ENCODE peak calls at places on chromosomes 6 and 20, in five cellular contexts. One of them, this sample, is unnamed.

GRCh38 chr6:105370316-105370715 is 32.6 kb downstream of the PREP start:
- ATAC-seq in HepG2: no peak
- ATAC-seq in GM12878: no peak
- ATAC-seq in A549: no peak
- ATAC-seq in upper lobe of left lung: no peak
- ATAC-seq in this sample: no peak

GRCh38 chr6:86516087-86516486 is 421.2 kb upstream of the HTR1E start:
- ATAC-seq in HepG2: no peak
- ATAC-seq in GM12878: no peak
- ATAC-seq in A549: no peak
- ATAC-seq in upper lobe of left lung: no peak
- ATAC-seq in this sample: no peak

GRCh38 chr6:110398778-110399177 is 16.6 kb downstream of the DDO start:
- ATAC-seq in HepG2: no peak
- ATAC-seq in GM12878: no peak
- ATAC-seq in A549: no peak
- ATAC-seq in upper lobe of left lung: no peak
- ATAC-seq in this sample: no peak

GRCh38 chr20:57608516-57608915 is 11.7 kb downstream of the ZBP1 start:
- ATAC-seq in HepG2: no peak
- ATAC-seq in GM12878: no peak
- ATAC-seq in A549: no peak
- ATAC-seq in upper lobe of left lung: no peak
- ATAC-seq in this sample: no peak

GRCh38 chr6:138372711-138373463 is 4.8 kb upstream of the SMIM28 start:
- ATAC-seq in HepG2: no peak
- ATAC-seq in GM12878: no peak
- ATAC-seq in A549: peak
- ATAC-seq in upper lobe of left lung: no peak
- ATAC-seq in this sample: no peak

GRCh38 chr20:58661298-58662141 is 10.4 kb downstream of the STX16 start:
- ATAC-seq in HepG2: peak
- ATAC-seq in GM12878: no peak
- ATAC-seq in A549: no peak
- ATAC-seq in upper lobe of left lung: no peak
- ATAC-seq in this sample: no peak

GRCh38 chr20:47585087-47585747 is 83.5 kb downstream of the NCOA3 start:
- ATAC-seq in HepG2: no peak
- ATAC-seq in GM12878: peak
- ATAC-seq in A549: no peak
- ATAC-seq in upper lobe of left lung: no peak
- ATAC-seq in this sample: peak

GRCh38 chr6:151007069-151007468 is 141.6 kb downstream of the MTHFD1L start:
- ATAC-seq in HepG2: no peak
- ATAC-seq in GM12878: no peak
- ATAC-seq in A549: no peak
- ATAC-seq in upper lobe of left lung: no peak
- ATAC-seq in this sample: no peak

GRCh38 chr20:49356676-49357075 is 78.8 kb upstream of the ZNFX1 start:
- ATAC-seq in HepG2: no peak
- ATAC-seq in GM12878: no peak
- ATAC-seq in A549: no peak
- ATAC-seq in upper lobe of left lung: no peak
- ATAC-seq in this sample: no peak
- TF ChIP-seq POLR2A in HepG2: no peak
- TF ChIP-seq POLR2A in GM12878: no peak
- TF ChIP-seq POLR2A in A549: no peak
- TF ChIP-seq POLR2A in upper lobe of left lung: no peak
- TF ChIP-seq POLR2A in this sample: no peak

GRCh38 chr20:2101057-2101934 is at the start of gene STK35:
- ATAC-seq in HepG2: peak
- ATAC-seq in GM12878: peak
- ATAC-seq in A549: peak
- ATAC-seq in upper lobe of left lung: peak
- ATAC-seq in this sample: peak
- TF ChIP-seq EP300 in HepG2: no peak
- TF ChIP-seq EP300 in GM12878: no peak
- TF ChIP-seq EP300 in A549: no peak
- TF ChIP-seq EP300 in upper lobe of left lung: no peak
- TF ChIP-seq EP300 in this sample: no peak

DNA sequence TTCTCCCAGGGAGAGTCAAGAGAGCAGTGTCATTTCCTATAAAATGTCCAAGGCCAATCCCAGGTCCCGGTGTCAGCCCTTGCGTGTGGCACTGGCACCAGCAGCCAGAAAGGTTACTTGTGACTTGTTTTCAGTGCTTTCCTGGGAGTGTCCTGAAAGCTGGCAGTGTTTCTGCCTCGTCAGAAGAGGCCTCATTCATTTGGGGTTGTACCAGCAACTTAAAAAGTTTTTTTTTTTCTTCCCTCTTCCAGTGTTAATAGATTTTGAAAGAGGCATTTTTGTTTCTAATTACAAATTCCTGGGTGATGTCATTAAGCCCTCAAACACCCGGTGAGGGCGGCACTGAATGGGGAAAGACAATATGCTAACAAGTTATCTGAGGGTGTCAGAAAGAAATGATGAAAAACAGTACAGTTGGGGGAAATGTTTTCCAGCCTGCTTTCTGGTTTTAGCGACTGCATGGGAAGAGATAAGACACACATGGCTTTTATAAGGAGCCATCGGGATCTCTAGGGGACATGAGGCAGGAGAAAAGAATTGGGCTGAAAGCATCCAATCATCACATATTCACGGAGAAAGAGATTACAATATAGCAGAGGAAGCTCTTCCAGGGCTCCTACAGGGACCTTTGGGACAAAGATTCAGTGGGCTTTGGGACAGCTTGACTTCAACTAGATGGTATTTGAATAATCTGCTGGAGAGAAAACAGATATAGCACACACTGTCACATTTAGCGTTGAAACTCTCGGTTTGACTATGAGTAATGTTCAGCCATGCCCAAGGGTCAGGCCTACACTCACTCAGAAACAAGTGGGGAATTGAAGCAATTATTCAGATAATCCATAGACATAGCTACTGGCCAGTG is 153.0 kb downstream of the BCAS1 start:
- ATAC-seq in HepG2: no peak
- ATAC-seq in GM12878: peak
- ATAC-seq in A549: no peak
- ATAC-seq in upper lobe of left lung: peak
- ATAC-seq in this sample: peak
- TF ChIP-seq POLR2A in HepG2: no peak
- TF ChIP-seq POLR2A in GM12878: no peak
- TF ChIP-seq POLR2A in A549: no peak
- TF ChIP-seq POLR2A in upper lobe of left lung: no peak
- TF ChIP-seq POLR2A in this sample: no peak

DNA sequence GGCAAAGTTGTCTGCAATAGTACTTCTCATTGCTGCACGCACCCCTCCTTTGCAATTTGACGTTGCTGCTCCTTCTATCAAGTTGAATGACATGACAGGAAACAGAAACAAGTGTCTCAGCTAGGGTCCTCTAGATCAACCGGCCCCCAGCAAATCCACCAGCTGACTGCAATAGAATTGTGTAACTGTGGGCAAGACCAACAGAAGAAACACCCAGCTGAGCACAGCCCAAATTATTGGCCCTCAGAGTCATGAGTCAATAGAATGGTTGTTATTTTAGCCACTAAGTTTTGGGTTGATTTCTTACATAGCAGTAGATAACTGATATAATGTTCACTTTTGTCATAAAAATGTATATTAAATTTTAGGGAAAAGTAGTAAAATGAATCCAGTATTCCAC is 202.7 kb downstream of the MAFB start:
- ATAC-seq in HepG2: no peak
- ATAC-seq in GM12878: no peak
- ATAC-seq in A549: no peak
- ATAC-seq in upper lobe of left lung: no peak
- ATAC-seq in this sample: no peak
- TF ChIP-seq EP300 in HepG2: no peak
- TF ChIP-seq EP300 in GM12878: no peak
- TF ChIP-seq EP300 in A549: no peak
- TF ChIP-seq EP300 in upper lobe of left lung: no peak
- TF ChIP-seq EP300 in this sample: no peak

GRCh38 chr6:36328600-36328999 is 8.1 kb downstream of the BNIP5 start:
- ATAC-seq in HepG2: no peak
- ATAC-seq in GM12878: no peak
- ATAC-seq in A549: no peak
- ATAC-seq in upper lobe of left lung: no peak
- ATAC-seq in this sample: no peak
- TF ChIP-seq POLR2A in HepG2: no peak
- TF ChIP-seq POLR2A in GM12878: no peak
- TF ChIP-seq POLR2A in A549: no peak
- TF ChIP-seq POLR2A in upper lobe of left lung: no peak
- TF ChIP-seq POLR2A in this sample: no peak

DNA sequence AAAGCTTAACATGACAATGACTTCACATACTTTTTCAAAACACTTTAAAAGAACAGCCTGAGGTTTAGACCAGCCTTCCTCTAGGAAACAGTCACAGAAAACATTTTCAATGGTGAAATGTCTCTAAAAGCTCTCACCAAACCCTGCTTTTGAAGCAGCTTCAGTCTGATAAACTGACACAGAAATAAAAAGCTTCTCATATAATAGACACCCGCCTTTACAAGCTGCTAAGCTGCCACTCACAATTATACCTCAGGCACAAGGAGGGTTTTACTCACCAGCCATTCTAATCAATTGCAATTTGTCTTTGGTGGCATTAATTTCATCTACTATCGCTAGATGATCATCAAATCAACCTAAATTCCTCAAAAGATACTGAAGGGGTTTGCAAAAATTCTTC is 29.5 kb downstream of the KIF13A start:
- ATAC-seq in HepG2: no peak
- ATAC-seq in GM12878: no peak
- ATAC-seq in A549: no peak
- ATAC-seq in upper lobe of left lung: no peak
- ATAC-seq in this sample: no peak
- TF ChIP-seq EP300 in HepG2: no peak
- TF ChIP-seq EP300 in GM12878: no peak
- TF ChIP-seq EP300 in A549: no peak
- TF ChIP-seq EP300 in upper lobe of left lung: no peak
- TF ChIP-seq EP300 in this sample: no peak

DNA sequence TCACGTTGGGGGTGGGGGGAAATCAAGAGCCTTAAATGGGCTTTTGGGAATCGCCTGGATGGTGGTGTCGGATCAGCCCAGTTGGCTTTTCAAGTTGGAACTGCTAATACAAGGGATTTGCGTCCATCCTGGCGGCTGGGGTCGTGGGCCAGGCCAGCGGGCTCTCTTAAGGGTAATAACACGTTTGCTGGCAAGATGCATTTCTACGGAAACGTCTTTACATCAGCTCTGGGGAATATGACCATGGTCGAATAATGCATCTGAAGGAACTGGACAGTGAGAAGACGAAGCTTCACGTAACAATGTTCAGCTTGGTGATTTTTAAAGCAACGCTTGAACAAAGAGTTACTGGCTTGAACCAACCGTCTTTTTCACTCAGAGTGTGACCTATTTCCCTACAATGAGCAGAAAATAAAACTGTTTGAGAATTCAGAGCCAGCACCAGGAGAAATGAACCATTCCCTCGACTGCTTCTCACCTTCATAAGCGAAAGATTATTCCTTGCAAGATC is 1.6 kb upstream of the MARCKS start:
- ATAC-seq in HepG2: no peak
- ATAC-seq in GM12878: no peak
- ATAC-seq in A549: no peak
- ATAC-seq in upper lobe of left lung: no peak
- ATAC-seq in this sample: no peak
- TF ChIP-seq POLR2A in HepG2: no peak
- TF ChIP-seq POLR2A in GM12878: no peak
- TF ChIP-seq POLR2A in A549: no peak
- TF ChIP-seq POLR2A in upper lobe of left lung: no peak
- TF ChIP-seq POLR2A in this sample: no peak

GRCh38 chr6:142694054-142694453 is 250.9 kb downstream of the HIVEP2 start:
- ATAC-seq in HepG2: no peak
- ATAC-seq in GM12878: peak
- ATAC-seq in A549: no peak
- ATAC-seq in upper lobe of left lung: no peak
- ATAC-seq in this sample: no peak

GRCh38 chr6:142696123-142696522 is 248.9 kb downstream of the HIVEP2 start:
- ATAC-seq in HepG2: peak
- ATAC-seq in GM12878: no peak
- ATAC-seq in A549: no peak
- ATAC-seq in upper lobe of left lung: no peak
- ATAC-seq in this sample: no peak

GRCh38 chr6:142693446-142693845 is 251.5 kb downstream of the HIVEP2 start:
- ATAC-seq in HepG2: no peak
- ATAC-seq in GM12878: no peak
- ATAC-seq in A549: no peak
- ATAC-seq in upper lobe of left lung: no peak
- ATAC-seq in this sample: no peak

GRCh38 chr6:142695016-142695415 is 250.0 kb downstream of the HIVEP2 start:
- ATAC-seq in HepG2: no peak
- ATAC-seq in GM12878: no peak
- ATAC-seq in A549: no peak
- ATAC-seq in upper lobe of left lung: no peak
- ATAC-seq in this sample: no peak

DNA sequence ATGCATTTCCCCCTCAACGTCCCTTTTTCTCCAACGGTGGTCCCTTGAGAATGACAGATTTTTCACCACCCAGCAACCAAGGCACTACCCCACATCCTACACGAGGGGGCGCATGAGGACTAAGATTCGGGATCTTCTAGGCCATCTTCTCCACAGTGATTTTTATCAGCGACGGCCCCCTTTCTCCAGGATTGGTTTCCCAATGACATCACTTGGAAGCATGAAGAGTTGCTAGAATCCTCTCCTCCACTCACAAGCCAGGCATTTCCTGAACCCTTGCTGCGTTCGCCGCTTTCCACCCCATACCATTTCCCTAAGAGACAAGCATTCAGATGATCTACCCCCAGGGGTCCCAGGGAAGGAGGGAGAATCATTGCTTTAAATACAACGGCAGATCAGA is 252.0 kb downstream of the HIVEP2 start:
- ATAC-seq in HepG2: peak
- ATAC-seq in GM12878: peak
- ATAC-seq in A549: peak
- ATAC-seq in upper lobe of left lung: peak
- ATAC-seq in this sample: peak
- TF ChIP-seq EP300 in HepG2: peak
- TF ChIP-seq EP300 in GM12878: no peak
- TF ChIP-seq EP300 in A549: no peak
- TF ChIP-seq EP300 in upper lobe of left lung: no peak
- TF ChIP-seq EP300 in this sample: no peak

DNA sequence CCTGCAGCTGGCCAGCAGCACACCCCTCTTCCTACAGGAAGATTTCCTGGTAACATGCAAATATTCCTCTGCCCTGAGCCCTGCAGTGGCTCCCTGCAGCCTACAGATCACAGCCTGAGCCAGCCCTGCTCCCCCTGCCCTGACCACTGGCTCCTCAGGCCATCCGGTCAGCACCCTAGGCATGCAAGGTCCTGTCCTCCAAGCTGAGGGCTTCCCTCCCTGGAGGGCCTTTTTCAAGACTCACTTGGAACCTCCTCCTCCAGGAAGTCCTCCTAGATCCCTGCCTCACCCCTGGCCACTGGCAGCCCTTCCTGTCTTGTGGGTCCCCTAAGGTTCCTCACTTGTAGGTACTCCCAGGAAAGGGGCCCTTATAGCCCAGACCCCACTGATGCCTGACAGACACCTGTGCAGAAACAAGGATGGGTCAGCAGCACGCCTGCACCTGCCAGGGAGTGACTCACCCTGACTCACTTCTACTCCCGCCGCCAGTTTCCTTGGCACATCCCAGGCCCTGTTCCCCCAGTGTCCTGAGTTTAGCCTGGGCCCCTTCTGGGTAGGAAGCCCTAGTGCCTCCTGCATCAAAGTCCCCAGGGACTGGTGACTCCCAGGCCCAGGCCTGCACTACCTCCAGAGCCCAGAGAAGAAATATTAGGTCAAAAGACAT is 3.2 kb downstream of the SLC4A11 start:
- ATAC-seq in HepG2: no peak
- ATAC-seq in GM12878: no peak
- ATAC-seq in A549: peak
- ATAC-seq in upper lobe of left lung: no peak
- ATAC-seq in this sample: no peak
- TF ChIP-seq POLR2A in HepG2: no peak
- TF ChIP-seq POLR2A in GM12878: no peak
- TF ChIP-seq POLR2A in A549: no peak
- TF ChIP-seq POLR2A in upper lobe of left lung: no peak
- TF ChIP-seq POLR2A in this sample: no peak